ENCODE peak calls at places on chromosomes 11 and 22, in five cellular contexts. P is neuronal stem cell, G is H9, Q is H1, K is IMR-90. D is an unnamed sample.

GRCh38 chr11:94516725-94517124 is 4.5 kb downstream of the C11orf97 start:
- DNase-seq in Q (no peak), P (no peak), G (no peak), K (no peak), D (no peak)

GRCh38 chr11:96178014-96178745 is 164.8 kb downstream of the MAML2 start:
- DNase-seq in P (no peak), G (no peak), K (no peak), Q (no peak), D (no peak)

GRCh38 chr11:46235777-46236688 is 41.4 kb upstream of the CREB3L1 start:
- DNase-seq in G (no peak), P (no peak), Q (no peak), K (no peak), D (peak; percentile 22)

GRCh38 chr11:111559791-111560190 is 19.3 kb downstream of the LAYN start:
- DNase-seq in G (no peak), Q (no peak), P (no peak), K (no peak), D (no peak)

GRCh38 chr11:81246937-81247336 is 1486.7 kb downstream of the FAM181B start:
- DNase-seq in P (no peak), G (no peak), Q (no peak), K (no peak), D (no peak)

GRCh38 chr11:68043029-68043348 is 4.2 kb downstream of the TCIRG1 start:
- DNase-seq in K (no peak), G (no peak), Q (no peak), P (no peak), D (no peak)

GRCh38 chr11:61273151-61274078 is 21.7 kb downstream of the VWCE start:
- DNase-seq in K (no peak), G (no peak), Q (no peak), P (no peak), D (no peak)

GRCh38 chr11:31512117-31512516 is 2.5 kb downstream of the ELP4 start:
- DNase-seq in G (no peak), Q (no peak), P (no peak), K (no peak), D (no peak)

GRCh38 chr11:35122308-35122707 is 16.7 kb upstream of the CD44 start:
- DNase-seq in K (no peak), Q (no peak), P (no peak), G (no peak), D (no peak)

GRCh38 chr11:121560251-121560650 is 107.5 kb upstream of the SORL1-AS1 start:
- DNase-seq in P (no peak), K (no peak), Q (no peak), G (no peak), D (no peak)

GRCh38 chr11:45105233-45105992 is 41.0 kb upstream of the PRDM11 start:
- DNase-seq in K (peak; percentile 65), G (peak; percentile 94), P (peak; percentile 79), Q (peak; percentile 74), D (peak; percentile 82)

GRCh38 chr22:31055322-31056159 is 25.6 kb upstream of the SMTN start:
- DNase-seq in G (peak; percentile 45), Q (no peak), K (peak; percentile 99), P (peak; percentile 26), D (peak; percentile 99)

GRCh38 chr11:92932023-92932422 is 37.4 kb upstream of the MTNR1B start:
- DNase-seq in K (peak; percentile 23), G (no peak), Q (no peak), P (no peak), D (no peak)

GRCh38 chr11:132644511-132644910 is 887.8 kb downstream of the OPCML start:
- DNase-seq in Q (no peak), K (no peak), P (no peak), G (no peak), D (no peak)

DNA sequence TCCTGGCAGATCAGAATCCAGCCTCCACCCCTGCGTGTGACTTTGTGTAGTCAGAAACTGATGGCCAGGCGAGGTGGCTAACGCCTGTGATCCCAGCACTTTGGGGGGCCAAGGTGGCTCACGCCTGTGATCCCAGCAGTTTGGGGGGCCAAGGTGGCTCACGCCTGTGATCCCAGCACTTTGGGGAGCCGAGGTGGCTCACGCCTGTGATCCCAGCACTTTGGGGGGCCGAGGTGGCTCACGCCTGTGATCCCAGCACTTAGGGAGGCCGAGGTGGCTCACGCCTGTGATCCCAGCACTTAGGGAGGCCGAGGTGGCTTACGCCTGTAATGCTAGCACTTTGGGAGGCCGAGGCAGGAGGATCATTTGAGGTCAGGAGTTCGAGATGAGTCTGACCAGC is 5.2 kb downstream of the NCAPH2 start:
- DNase-seq in P (no peak), K (no peak), G (no peak), Q (no peak), D (no peak)
- H3K14ac ChIP-seq in P (no peak overlapping the region), K (no peak overlapping the region), G (no peak overlapping the region), Q (no peak overlapping the region), D (no peak overlapping the region)

GRCh38 chr22:49934891-49935557 is 16.6 kb downstream of the CRELD2 start:
- DNase-seq in G (peak; percentile 67), K (peak; percentile 39), Q (no peak), P (no peak), D (peak; percentile 66)
- H3K4ac ChIP-seq in G (no peak overlapping the region), K (peak overlapping the region; percentile 94), Q (peak overlapping the region; percentile 38), P (peak overlapping the region; percentile 53), D (peak overlapping the region; percentile 100)

GRCh38 chr11:568306-569259 is 7.7 kb upstream of the PHRF1 start:
- DNase-seq in P (peak; percentile 97), Q (peak; percentile 67), G (peak; percentile 96), K (peak; percentile 89), D (peak; percentile 87)
- H3K14ac ChIP-seq in P (peak overlapping the region; percentile 63), Q (no peak overlapping the region), G (no peak overlapping the region), K (peak overlapping the region; percentile 98), D (peak overlapping the region; percentile 43)

DNA sequence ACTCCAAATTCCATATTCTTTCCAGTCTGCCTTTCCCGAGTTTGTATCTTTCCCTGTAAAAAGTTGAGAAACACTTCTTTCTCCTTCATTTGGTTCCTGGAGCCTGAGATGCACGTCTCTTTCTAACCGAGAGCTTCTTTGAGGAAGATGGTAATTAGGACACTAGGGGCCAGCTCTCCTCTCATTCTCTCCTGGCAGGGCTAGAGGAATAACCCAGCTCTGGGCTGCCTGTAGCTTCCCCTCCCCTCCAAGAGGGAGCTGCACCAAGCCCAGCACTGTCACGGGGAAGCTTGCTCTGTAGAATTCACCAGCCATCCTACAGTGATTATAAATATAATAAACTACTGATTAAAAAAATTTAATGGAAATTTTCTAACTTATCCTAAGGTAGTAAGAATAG is 26.9 kb downstream of the UBASH3B start:
- DNase-seq in K (no peak), Q (no peak), P (no peak), G (no peak), D (no peak)
- H3K4ac ChIP-seq in K (no peak overlapping the region), Q (no peak overlapping the region), P (no peak overlapping the region), G (no peak overlapping the region), D (no peak overlapping the region)

DNA sequence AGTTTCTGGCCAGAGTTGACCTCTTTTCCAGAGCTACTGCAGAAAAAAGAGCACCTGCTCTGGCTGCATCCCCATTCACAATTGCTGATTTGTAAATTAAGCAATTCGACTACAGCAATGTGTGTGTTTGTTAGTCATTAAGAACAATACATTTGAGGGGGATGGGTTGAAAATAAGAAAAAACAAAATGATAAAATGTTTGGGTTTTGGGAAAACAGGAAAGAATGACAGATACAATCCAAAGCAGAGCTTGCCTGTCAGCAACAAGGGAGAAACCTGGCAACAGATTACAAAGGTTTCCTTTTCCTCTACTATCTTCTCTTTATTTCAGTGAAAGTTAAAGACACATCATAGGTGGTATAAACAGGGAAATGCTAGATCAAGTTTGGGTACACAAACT is 159.8 kb downstream of the FCHSD2 start:
- DNase-seq in Q (no peak), K (no peak), P (no peak), G (no peak), D (no peak)
- H3K14ac ChIP-seq in Q (no peak overlapping the region), K (no peak overlapping the region), P (no peak overlapping the region), G (no peak overlapping the region), D (no peak overlapping the region)

DNA sequence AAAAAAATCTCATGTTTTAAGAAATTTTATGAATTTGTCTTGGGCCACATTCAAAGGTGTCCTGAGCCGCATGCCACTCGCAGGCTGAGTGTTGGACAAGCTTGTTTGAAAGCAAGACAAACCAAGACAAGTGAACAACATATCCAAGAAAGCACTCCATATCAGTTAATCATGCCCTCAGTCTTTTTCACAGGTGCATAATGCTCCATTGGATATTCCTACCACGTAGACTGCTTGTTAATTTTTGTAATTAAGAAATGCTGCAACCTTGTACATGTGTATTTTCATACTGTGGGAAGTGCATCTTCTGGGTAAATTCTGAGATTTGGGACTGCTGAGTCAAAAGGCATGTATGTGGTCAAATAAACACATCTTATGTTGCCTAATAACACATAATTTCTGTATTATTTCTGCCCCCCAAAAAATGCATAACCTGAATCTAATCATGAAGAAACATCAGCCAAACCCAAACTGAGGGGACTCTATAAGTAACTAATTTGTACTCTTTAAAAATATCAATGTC is 8.2 kb downstream of the RRAS2 start:
- DNase-seq in G (no peak), P (no peak), K (peak; percentile 40), Q (no peak), D (no peak)
- H3K4ac ChIP-seq in G (no peak overlapping the region), P (no peak overlapping the region), K (no peak overlapping the region), Q (no peak overlapping the region), D (no peak overlapping the region)